ENCODE peak calls at places on chromosomes 11 and 22, in four cellular contexts. D is mesenchymal stem cell, V is H9, A is neuronal stem cell. K is an unnamed sample.

GRCh38 chr11:134572741-134573675 is 161.0 kb upstream of the B3GAT1 start:
- DNase-seq in V (no peak), A (no peak), D (no peak), K (no peak)

GRCh38 chr11:12189543-12190235 is 79.3 kb downstream of the MICAL2 start:
- DNase-seq in V (no peak), A (no peak), D (no peak), K (no peak)

GRCh38 chr22:30211124-30211820 is 35.3 kb downstream of the LIF start:
- DNase-seq in V (no peak), A (no peak), D (no peak), K (no peak)

GRCh38 chr22:20222764-20223420 is 45.2 kb downstream of the RTN4R start:
- DNase-seq in V (no peak), D (no peak), A (no peak), K (no peak)

GRCh38 chr11:15967966-15968365 is 388.4 kb downstream of the SOX6 start:
- DNase-seq in D (peak), V (no peak), A (no peak), K (no peak)

GRCh38 chr11:120324932-120325810 is at the start of gene TLCD5:
- DNase-seq in D (peak), V (peak), A (peak), K (peak)

GRCh38 chr11:83480811-83481210 is 194.6 kb upstream of the CCDC90B start:
- DNase-seq in D (no peak), V (no peak), A (peak), K (peak)

GRCh38 chr11:68976563-68976962 is 4.2 kb downstream of the MRGPRD start:
- DNase-seq in V (no peak), A (no peak), D (no peak), K (no peak)

GRCh38 chr22:25845985-25846745 is 104.2 kb downstream of the MYO18B start:
- DNase-seq in V (no peak), D (no peak), A (no peak), K (no peak)

GRCh38 chr11:10429526-10429925 is 25.5 kb upstream of the AMPD3 start:
- DNase-seq in A (no peak), D (no peak), V (no peak), K (peak)

GRCh38 chr11:121630041-121630440 is 177.3 kb upstream of the SORL1-AS1 start:
- DNase-seq in V (no peak), A (no peak), D (peak), K (no peak)

GRCh38 chr11:131206671-131207070 is 163.7 kb upstream of the NTM start:
- DNase-seq in A (no peak), V (no peak), D (no peak), K (no peak)

GRCh38 chr22:46738961-46739870 is 1.2 kb upstream of the CERK start:
- DNase-seq in V (peak), D (peak), A (no peak), K (peak)

GRCh38 chr11:126339866-126340434 is 15.5 kb upstream of the ST3GAL4 start:
- DNase-seq in A (no peak), D (no peak), V (no peak), K (no peak)

GRCh38 chr22:48880749-48881148 is 946.9 kb downstream of the BRD1 start:
- DNase-seq in A (no peak), V (no peak), D (no peak), K (peak)

GRCh38 chr11:44619931-44620725 is 54.7 kb downstream of the CD82 start:
- DNase-seq in A (no peak), V (peak), D (no peak), K (no peak)

GRCh38 chr22:38201718-38202436 is at the start of gene MAFF:
- DNase-seq in A (peak), V (peak), D (peak), K (peak)
- H2BK15ac ChIP-seq in A (peak), V (no peak), D (peak), K (no peak)

DNA sequence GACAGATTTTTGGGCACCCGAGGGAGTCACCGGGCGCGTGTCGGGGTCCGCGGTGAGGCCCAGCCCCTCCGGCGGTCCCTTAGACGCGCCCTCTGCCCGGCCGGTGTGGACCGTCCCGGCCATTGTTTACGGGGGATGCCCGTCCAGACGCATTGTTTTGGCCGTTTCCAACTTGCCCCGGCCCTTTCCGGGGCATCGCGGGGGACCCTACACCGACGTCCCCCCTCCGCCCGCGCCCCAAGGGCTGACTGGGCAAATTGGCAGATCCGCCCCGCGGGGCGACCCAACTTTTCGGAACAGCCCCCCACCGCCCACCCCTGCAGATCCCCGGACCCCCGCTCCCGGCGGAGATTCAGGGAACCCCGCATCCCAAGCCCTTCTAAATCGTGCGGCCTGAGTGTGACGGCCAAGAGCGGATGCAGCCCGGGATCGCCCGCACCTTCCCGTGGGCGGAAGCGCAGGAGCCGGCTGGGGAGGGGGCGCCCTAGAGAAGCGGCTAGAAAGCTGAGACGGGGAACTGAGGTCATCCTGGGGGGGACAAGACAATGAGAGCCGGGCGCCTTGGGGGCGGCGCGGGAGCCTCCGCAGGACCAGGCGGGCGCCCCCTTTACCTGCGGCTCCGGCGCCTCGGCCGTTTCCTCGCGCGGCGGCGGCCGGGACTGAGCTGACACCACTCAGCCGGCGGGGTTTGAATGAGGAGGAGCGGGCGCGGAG is 17.1 kb upstream of the CCT8L2 start:
- DNase-seq in V (no peak), A (no peak), D (no peak), K (no peak)
- H3K4me2 ChIP-seq in V (no peak), A (no peak), D (no peak), K (no peak)

DNA sequence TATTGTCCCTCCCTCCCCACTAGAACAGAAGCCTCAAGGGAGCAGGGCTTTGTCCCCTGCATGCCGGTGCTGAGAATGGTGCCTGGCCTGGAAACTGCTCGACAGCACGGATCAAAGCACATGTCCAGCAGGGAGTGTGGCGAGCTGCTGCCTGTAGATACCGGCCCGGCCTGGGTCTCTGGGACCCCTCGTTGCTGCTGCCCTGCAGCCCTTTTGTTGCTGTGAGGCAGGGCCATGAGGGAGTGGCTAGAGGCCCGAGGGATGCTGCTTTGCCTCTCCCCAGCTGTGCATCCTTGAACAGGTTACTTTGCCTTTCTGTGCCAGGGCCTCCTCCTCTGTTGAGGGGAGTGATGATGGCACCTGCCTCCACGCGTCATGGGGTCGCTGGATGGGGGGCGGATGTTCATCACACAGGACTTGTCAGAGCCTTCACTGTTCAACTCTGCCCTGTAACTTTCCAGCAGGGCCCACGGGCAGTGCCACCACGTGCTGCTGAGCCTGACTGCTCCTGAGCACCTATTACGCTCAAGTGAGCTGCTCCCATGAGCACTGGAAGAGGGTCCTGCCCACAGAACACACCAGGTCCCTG is 15.3 kb upstream of the PARVG start:
- DNase-seq in A (no peak), D (no peak), V (no peak), K (no peak)
- H2BK15ac ChIP-seq in A (no peak), D (no peak), V (no peak), K (no peak)

DNA sequence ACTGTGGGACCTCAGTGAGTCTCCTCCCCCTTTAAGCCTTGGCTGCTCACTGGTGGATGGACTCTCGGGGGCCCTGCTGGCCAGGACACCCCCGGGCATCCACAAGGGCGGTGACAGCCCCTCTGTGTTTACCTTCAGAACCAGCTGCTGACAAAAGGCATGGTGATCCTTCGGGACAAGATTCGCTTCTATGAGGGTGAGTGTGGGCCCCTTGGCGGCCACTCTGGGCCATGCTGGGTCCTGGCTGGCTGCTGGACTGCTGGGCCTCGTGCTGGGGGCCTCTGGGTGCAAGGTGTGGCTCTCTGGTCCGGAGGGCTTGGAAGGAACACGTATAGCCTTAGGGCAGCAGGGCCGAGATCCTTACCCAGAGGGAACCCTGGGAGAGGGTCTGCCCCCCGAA is 24.4 kb downstream of the PRR5 start:
- DNase-seq in D (no peak), A (no peak), V (no peak), K (no peak)
- H3K4me2 ChIP-seq in D (no peak), A (no peak), V (no peak), K (no peak)

GRCh38 chr11:112293614-112294013 is 33.0 kb upstream of the PLET1 start:
- DNase-seq in V (no peak), A (no peak), D (no peak), K (no peak)

GRCh38 chr11:112292188-112292587 is 31.5 kb upstream of the PLET1 start:
- DNase-seq in V (no peak), D (no peak), A (no peak), K (no peak)

GRCh38 chr11:112291191-112291590 is 30.5 kb upstream of the PLET1 start:
- DNase-seq in V (no peak), D (no peak), A (no peak), K (no peak)

GRCh38 chr11:112294688-112295340 is 34.2 kb upstream of the PLET1 start:
- DNase-seq in A (no peak), D (peak), V (no peak), K (no peak)

DNA sequence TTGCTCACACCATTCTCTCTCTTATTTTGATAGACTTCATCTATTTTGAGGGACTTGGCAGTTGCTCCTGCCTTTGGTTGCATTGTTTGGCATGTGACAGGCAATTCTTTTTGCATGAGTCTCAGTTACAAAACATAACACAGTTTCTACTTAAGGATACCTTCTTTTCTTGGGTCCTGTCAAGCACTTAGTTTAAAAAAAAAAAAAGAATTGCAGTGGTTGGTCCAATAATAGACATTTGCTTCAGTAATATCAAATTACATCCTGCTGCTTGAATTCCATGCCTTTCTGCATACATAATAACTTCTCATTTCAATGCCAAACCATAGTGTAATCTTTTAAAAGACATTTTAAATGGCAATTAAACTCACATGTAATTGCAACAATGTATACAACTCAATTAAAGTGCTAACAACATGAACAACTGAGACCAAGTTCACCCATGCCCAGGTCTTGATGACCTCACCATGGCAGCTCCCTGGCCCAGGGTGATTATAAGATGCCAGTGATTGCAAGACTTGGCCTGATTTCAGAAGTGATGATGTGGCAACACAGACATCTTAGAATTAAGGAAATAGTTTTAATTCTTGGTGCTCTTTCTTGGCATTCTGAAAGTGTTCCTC is 32.2 kb upstream of the PLET1 start:
- DNase-seq in V (no peak), D (peak), A (no peak), K (no peak)
- H2BK15ac ChIP-seq in V (no peak), D (no peak), A (no peak), K (no peak)